ENCODE peak calls at places on chromosome 20, in six cellular contexts. I is H9, F is neuronal stem cell, A is mesendoderm, R is H1, O is IMR-90. L is an unnamed sample. For H3K4me1, the result is how much of the 10 kb centered on the place peaks cover.

GRCh38 chr20:16771204-16771603 is 23.0 kb downstream of the OTOR start:
- DNase-seq in I (no peak), F (no peak), A (no peak), R (no peak), O (peak), L (no peak)

GRCh38 chr20:13034115-13034514 is 25.3 kb downstream of the SPTLC3 start:
- DNase-seq in I (no peak), F (no peak), A (no peak), R (no peak), O (no peak), L (no peak)

GRCh38 chr20:40532103-40532502 is 156.9 kb downstream of the MAFB start:
- DNase-seq in I (peak), F (no peak), A (peak), R (no peak), O (no peak), L (no peak)

GRCh38 chr20:51220293-51220706 is 197.4 kb upstream of the KCNG1 start:
- DNase-seq in I (peak), F (no peak), A (peak), R (no peak), O (no peak), L (no peak)

GRCh38 chr20:11676618-11677289 is 240.9 kb upstream of the BTBD3 start:
- DNase-seq in I (peak), F (peak), A (peak), R (no peak), O (peak), L (peak)

GRCh38 chr20:46027245-46027853 is 1.7 kb upstream of the SLC12A5 start:
- DNase-seq in I (no peak), F (peak), A (peak), R (no peak), O (peak), L (peak)

GRCh38 chr20:17849901-17850673 is 118.5 kb downstream of the SNX5 start:
- DNase-seq in I (no peak), F (no peak), A (no peak), R (no peak), O (peak), L (peak)

GRCh38 chr20:40748182-40748581 is 59.1 kb upstream of the MAFB start:
- DNase-seq in I (no peak), F (no peak), A (no peak), R (no peak), O (no peak), L (no peak)

GRCh38 chr20:31833130-31833930 is 12.1 kb downstream of the FOXS1 start:
- DNase-seq in I (peak), F (peak), A (peak), R (peak), O (peak), L (peak)

GRCh38 chr20:31830406-31830981 is 11.3 kb downstream of the MYLK2 start:
- DNase-seq in I (no peak), F (no peak), A (no peak), R (no peak), O (no peak), L (no peak)

GRCh38 chr20:31831211-31831610 is 12.1 kb downstream of the MYLK2 start:
- DNase-seq in I (no peak), F (no peak), A (no peak), R (no peak), O (no peak), L (no peak)

GRCh38 chr20:31829731-31830130 is 10.6 kb downstream of the MYLK2 start:
- DNase-seq in I (no peak), F (no peak), A (no peak), R (no peak), O (no peak), L (no peak)

GRCh38 chr20:31831771-31832306 is 12.7 kb downstream of the MYLK2 start:
- DNase-seq in I (no peak), F (no peak), A (no peak), R (no peak), O (no peak), L (no peak)
- H2BK15ac ChIP-seq in I (no peak), F (peak), A (no peak), R (no peak), O (no peak), L (no peak)

DNA sequence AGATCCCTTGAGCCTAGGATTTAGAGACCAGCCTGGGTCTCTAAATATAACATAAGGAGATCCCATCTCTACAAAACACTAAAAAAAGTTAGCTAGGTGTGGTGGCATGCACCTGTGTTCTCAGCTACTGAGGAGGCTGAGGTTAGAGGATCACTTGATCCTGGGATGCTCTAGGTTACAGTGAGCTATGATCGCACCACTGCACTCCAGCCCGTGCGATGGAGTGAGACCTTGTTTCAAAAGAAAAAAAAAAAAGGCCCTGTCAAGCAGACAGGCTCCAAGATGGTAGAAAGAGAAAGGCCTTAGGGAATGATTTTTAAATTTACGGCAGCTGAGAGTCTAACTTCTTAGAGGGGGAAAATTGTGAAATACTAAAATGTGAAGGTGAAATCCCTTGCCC is 22.6 kb upstream of the NCOA3 start:
- DNase-seq in I (no peak), F (no peak), A (no peak), R (no peak), O (no peak), L (no peak)
- H3K4me1 ChIP-seq in I (under half), F (under half), A (under half), R (under half), O (under half), L (under half)

DNA sequence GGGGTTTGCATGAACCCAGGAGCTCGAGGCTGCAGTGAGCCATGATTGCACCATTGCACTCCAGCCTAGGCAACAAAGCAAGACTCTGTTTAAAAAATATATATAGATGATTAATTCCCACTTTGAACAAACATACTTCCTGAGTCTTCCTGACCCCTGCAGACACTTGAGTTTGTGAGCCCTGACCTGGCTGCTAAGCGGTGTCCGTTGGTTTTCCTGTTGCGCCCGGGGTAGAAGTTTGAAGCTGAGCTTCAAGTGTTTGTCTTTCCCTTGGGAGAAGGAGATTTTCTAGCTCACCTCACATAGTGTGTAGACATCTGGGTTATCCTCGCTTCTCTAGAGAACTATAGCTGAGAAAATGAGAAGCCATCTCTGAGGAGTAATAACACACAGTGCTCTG is 11.7 kb upstream of the BCAS1 start:
- DNase-seq in I (no peak), F (no peak), A (no peak), R (no peak), O (no peak), L (no peak)
- H2BK15ac ChIP-seq in I (no peak), F (no peak), A (no peak), R (no peak), O (no peak), L (no peak)

DNA sequence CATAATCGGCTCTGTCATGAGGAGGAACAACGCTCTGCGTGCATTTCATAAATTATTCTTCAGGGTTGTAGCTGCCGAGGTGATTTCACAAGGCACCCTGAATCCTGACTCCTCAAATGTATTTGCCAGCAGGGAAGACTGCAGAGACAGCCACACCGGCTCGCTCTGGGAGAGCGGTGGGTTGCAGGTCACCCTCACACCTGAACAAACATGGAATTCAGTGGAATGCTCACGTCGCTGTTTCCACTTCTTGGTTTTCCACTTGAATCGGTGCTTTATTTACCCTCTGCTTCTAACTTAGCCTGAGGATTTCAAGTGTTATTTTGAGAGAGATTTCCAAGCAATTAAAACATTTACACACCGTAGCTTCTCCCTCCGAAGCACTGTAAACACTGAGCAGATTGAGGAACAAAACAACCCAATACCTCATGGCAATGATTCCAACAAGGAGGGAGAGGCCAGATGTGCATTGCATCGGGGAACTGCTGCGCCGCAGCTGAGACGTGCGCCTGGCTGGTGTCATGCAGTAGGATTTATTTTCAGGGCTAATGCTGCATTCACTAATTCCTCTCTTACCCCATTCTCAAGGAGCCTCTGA is 59.5 kb upstream of the GGTLC1 start:
- DNase-seq in I (no peak), F (no peak), A (no peak), R (no peak), O (no peak), L (no peak)
- H3K4me1 ChIP-seq in I (under half), F (under half), A (under half), R (under half), O (under half), L (under half)

GRCh38 chr20:52624270-52624669 is 347.9 kb upstream of the TSHZ2 start:
- DNase-seq in I (no peak), F (peak), A (no peak), R (no peak), O (no peak), L (no peak)
- H2BK15ac ChIP-seq in I (no peak), F (no peak), A (no peak), R (no peak), O (no peak), L (no peak)

DNA sequence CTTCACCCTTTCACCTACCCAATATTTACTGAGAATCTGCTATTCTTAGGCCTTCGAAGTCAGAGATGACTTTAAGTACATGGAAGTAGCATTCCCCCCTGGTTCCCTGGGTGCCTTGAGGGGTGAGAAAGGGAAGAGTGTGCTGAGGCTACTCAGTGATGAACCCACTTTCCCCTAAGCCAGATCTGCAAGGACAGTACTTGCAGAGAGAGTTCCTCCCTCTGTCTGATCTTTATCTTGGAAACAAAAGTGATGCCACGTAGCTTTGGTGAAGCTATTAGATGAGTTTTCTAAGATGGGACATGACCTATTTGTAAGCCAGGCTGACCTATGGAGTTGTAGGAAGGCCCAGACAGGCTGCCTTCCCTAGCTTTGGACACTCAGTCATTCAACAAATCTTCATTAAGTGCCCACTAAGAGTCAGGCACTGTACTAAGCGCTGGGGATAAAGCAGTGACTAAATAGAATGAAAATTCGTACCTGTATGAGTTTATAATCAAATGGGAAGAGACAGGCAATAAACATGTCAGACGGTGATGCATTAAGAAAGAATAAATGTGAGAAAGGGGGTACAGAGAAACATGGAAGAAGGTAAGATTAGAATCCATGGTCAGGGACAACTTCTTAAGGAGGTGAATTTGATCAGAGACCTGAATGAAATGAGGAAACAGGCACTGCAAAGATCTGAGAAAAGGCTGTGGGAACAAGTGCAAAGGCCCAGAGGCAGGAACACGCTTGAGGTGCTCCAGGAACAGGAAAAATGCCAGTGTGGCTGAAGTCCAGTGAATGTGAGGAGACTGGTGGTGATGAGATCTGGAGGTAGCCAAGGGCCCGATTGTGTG is 42.2 kb downstream of the BCL2L1 start:
- DNase-seq in I (no peak), F (no peak), A (peak), R (no peak), O (no peak), L (no peak)
- H3K4me1 ChIP-seq in I (under half), F (under half), A (under half), R (under half), O (under half), L (under half)

DNA sequence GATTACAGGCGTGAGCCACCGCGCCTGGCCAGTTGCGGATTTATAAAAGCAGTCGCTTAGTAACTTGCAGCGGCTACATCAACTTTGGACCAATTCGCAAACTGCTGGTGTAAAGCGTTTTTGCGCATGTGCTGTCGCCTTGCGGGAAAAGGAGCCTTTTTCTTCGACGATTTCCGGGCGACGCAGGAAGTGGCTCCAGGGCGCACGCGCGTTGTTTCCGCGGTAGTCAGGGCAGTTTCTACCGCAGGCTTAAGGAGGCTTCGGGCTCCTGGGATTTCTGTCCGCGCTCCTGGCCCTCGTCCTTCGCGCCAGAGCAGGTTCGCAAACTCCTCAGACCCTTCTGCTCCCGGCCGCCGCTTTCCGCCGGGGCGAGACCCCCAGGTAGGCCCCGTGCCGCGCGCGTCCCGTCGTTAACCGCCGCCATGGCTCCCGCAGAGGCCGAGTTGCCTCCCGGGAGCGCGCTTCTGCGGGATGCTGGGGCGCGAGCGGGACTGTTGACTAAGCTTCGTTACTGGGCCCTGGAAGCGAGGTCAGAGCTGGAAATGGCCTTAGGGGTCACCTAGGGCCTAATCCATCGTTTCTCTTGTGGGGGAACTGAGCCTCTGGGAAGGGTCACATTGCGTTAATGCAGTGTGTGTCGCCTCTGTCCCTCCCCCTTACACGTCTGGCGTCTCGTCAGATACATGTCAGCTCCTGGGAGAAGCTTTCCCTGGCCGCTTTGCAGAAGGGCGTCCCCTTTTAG is at the start of gene RAE1:
- DNase-seq in I (peak), F (peak), A (peak), R (peak), O (peak), L (peak)
- H2BK15ac ChIP-seq in I (no peak), F (no peak), A (no peak), R (peak), O (no peak), L (peak)